ENCODE peak calls at places on chromosomes 5 and 9, in eight cellular contexts. Q is HepG2, P is mammary epithelial cell, V is GM23248, Z is neural progenitor cell, X is fibroblast of lung, W is IMR-90, I is neuronal stem cell. M is an unnamed sample.
A peak's percentile ranks its signal among the peaks of the same experiment; 100 is the strongest.

GRCh38 chr9:120433701-120434100 is 146.3 kb downstream of the CDK5RAP2 start:
- DNase-seq in W (peak; percentile 82), I (no peak), Q (no peak), P (no peak), Z (no peak), X (peak; percentile 51), V (no peak), M (no peak)

GRCh38 chr5:136769900-136770684 is 404.7 kb upstream of the TRPC7 start:
- DNase-seq in I (peak; percentile 64), W (peak; percentile 50), P (peak; percentile 45), V (peak; percentile 83), Q (peak; percentile 48), X (peak; percentile 40), Z (peak; percentile 87), M (peak; percentile 29)

GRCh38 chr5:143494595-143494994 is 91.1 kb upstream of the NR3C1 start:
- DNase-seq in W (no peak), V (no peak), Q (no peak), X (no peak), Z (no peak), I (no peak), P (no peak), M (no peak)

GRCh38 chr5:140796718-140797095 is 2.1 kb downstream of the PCDHA2 start:
- DNase-seq in W (no peak), X (no peak), V (no peak), Z (no peak), Q (no peak), I (no peak), P (no peak), M (no peak)

GRCh38 chr5:29157975-29158374 is 2035.5 kb upstream of the CDH6 start:
- DNase-seq in W (no peak), P (no peak), V (no peak), Q (no peak), I (no peak), X (no peak), Z (no peak), M (no peak)

GRCh38 chr5:10635257-10635860 is 71.5 kb downstream of the ANKRD33B start:
- DNase-seq in X (peak; percentile 43), Z (no peak), P (peak; percentile 14), Q (no peak), W (peak; percentile 80), I (no peak), V (peak; percentile 61), M (peak; percentile 73)

GRCh38 chr9:117616436-117616835 is 87.8 kb upstream of the TLR4 start:
- DNase-seq in P (no peak), V (no peak), Z (no peak), X (no peak), Q (no peak), W (no peak), I (no peak), M (no peak)

GRCh38 chr9:137685035-137685885 is 66.5 kb downstream of the EHMT1 start:
- DNase-seq in W (peak; percentile 90), Q (no peak), V (peak; percentile 44), Z (no peak), I (no peak), P (no peak), X (peak; percentile 91), M (peak; percentile 69)

GRCh38 chr9:30943446-30944232 is 1440.8 kb upstream of the ACO1 start:
- DNase-seq in P (no peak), Q (no peak), X (no peak), Z (no peak), V (no peak), I (no peak), W (no peak), M (no peak)

GRCh38 chr5:131747180-131748105 is 49.4 kb downstream of the FNIP1 start:
- DNase-seq in I (no peak), W (peak; percentile 48), V (peak; percentile 33), X (peak; percentile 24), Z (no peak), P (peak; percentile 38), Q (no peak), M (peak; percentile 60)

GRCh38 chr5:14753292-14753691 is 88.8 kb downstream of the OTULIN start:
- DNase-seq in W (peak; percentile 10), Z (no peak), V (no peak), P (no peak), X (no peak), Q (peak; percentile 81), I (no peak), M (no peak)

GRCh38 chr9:136059321-136059791 is 35.7 kb downstream of the NACC2 start:
- DNase-seq in Q (no peak), P (no peak), V (no peak), W (no peak), X (no peak), Z (peak; percentile 46), I (no peak), M (no peak)

GRCh38 chr5:125219710-125220109 is 473.3 kb upstream of the ZNF608 start:
- DNase-seq in W (no peak), Z (no peak), X (no peak), I (no peak), Q (no peak), V (no peak), P (no peak), M (no peak)

GRCh38 chr5:22852807-22853670 is at the start of gene CDH12:
- DNase-seq in W (no peak), Q (no peak), I (peak; percentile 50), Z (peak; percentile 77), V (peak; percentile 0), P (peak; percentile 16), X (peak; percentile 32), M (no peak)

GRCh38 chr9:73133042-73133651 is 18.5 kb upstream of the ANXA1 start:
- DNase-seq in V (peak; percentile 35), I (no peak), Q (no peak), W (no peak), X (no peak), Z (no peak), P (no peak), M (no peak)

GRCh38 chr5:68243681-68244080 is 28.1 kb downstream of the PIK3R1 start:
- DNase-seq in I (no peak), W (no peak), P (no peak), V (no peak), Q (no peak), Z (no peak), X (no peak), M (no peak)

GRCh38 chr5:110951373-110951791 is 120.1 kb upstream of the TSLP start:
- DNase-seq in I (no peak), V (no peak), W (no peak), X (no peak), P (peak; percentile 81), Z (no peak), Q (no peak), M (peak; percentile 74)

GRCh38 chr9:72958485-72959266 is 5.8 kb upstream of the ALDH1A1 start:
- DNase-seq in W (no peak), V (no peak), X (no peak), Z (no peak), P (no peak), Q (no peak), I (no peak), M (no peak)

GRCh38 chr5:9654886-9655285 is 24.7 kb upstream of the TAS2R1 start:
- DNase-seq in Z (no peak), X (no peak), Q (no peak), V (peak; percentile 50), I (no peak), W (peak; percentile 36), P (peak; percentile 2), M (peak; percentile 44)

DNA sequence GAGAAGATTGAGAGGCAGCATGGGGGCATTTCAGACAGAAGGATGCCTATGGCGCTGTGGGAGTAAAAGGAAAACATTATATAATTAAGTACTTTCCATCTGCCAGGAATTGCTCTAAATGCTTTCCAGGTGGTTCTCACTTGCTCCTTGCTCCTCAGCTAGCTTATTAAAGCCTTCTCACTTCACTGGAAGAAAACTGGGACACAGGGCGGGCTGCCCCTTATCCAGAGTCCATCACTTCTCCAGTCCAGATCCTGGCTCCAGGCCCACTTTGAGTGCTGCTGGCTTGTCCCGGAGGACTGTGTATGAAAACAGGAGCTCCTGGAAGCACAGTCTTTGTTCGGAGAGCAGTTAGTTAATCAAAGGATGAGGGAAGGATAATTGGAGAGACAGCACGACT is 409.9 kb upstream of the ADAMTS16 start:
- DNase-seq in Q (no peak), I (no peak), W (no peak), V (no peak), X (no peak), Z (no peak), P (no peak), M (no peak)
- H3K9ac ChIP-seq in Q (no peak overlapping the region), I (no peak overlapping the region), W (no peak overlapping the region), V (no peak overlapping the region), X (no peak overlapping the region), Z (no peak overlapping the region), P (no peak overlapping the region), M (no peak overlapping the region)

DNA sequence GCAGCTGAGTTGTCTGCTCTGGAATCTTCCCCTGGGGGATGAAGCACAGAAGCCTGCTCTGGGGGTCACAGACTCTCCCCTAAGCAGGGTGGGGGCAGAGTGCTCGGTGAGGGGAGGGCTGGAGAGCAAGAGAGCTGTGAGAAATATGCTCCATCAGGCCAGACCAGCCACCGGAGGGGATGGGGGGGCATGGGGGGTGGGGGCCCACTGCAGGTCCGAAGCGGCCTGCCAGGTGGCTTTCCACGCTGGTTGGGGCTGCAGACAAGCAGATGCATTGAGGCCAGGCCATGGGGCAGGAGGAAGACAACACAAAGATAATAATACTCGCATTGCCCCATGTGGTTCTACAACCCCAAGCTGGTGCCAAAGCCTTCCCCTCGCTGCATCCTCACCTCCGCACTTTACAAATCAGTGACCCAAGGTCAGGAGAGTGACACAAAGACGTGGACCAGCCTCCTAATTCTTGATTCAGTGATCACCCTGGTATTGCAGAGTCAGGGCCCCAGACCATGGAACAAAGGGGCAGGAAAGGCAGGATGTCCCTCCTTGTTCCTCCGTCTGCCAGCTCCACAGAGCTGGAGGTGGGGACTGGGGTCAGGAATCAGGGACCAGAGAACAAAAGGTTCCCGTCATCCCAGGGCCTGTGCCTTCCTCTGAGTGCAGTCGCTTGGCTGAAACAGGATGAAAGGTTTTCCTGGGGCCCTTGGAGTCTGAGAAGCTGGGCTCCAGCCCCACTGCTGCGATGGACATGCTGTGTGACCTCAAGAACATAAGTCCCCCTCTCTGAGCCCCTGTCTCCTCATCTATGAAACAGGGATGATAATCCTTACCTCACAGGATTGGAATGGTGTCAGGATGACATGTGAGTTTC is 37.2 kb upstream of the GABRP start:
- DNase-seq in I (no peak), Z (peak; percentile 21), X (no peak), Q (no peak), W (no peak), P (no peak), V (no peak), M (no peak)
- H2AFZ ChIP-seq in I (peak overlapping the region; percentile 73), Z (peak overlapping the region; percentile 72), X (no peak overlapping the region), Q (no peak overlapping the region), W (peak overlapping the region; percentile 5), P (peak overlapping the region; percentile 74), V (no peak overlapping the region), M (no peak overlapping the region)

GRCh38 chr9:97737429-97737828 is 40.3 kb upstream of the XPA start:
- DNase-seq in V (peak; percentile 14), Q (peak; percentile 22), I (no peak), Z (peak; percentile 26), P (no peak), X (no peak), W (no peak), M (no peak)
- H3K9ac ChIP-seq in V (no peak overlapping the region), Q (no peak overlapping the region), I (no peak overlapping the region), Z (no peak overlapping the region), P (no peak overlapping the region), X (no peak overlapping the region), W (no peak overlapping the region), M (no peak overlapping the region)

DNA sequence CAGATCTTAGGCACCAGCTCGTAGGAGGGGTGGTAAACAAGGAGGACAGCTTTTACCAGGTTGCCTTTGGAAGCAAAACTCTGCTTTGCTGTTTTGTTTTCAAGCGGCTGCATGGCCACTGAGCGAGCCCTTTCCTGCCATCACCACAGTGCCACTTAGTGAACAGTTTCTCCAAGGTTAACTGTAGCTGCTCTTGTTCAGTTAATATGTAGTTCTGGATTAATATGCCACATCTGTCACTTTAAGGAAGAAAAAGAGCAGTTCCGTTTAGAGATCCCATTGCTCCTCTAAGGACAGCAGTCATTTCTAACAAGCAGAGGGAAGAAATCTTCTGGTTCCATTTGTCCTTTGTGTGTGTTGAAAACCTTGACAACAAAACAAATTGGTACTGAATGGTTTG is 10.4 kb upstream of the ABL1 start:
- DNase-seq in X (no peak), I (no peak), V (peak; percentile 37), W (no peak), P (no peak), Q (no peak), Z (no peak), M (no peak)
- H2AFZ ChIP-seq in X (no peak overlapping the region), I (peak overlapping the region; percentile 53), V (peak overlapping the region; percentile 68), W (peak overlapping the region; percentile 64), P (peak overlapping the region; percentile 32), Q (no peak overlapping the region), Z (peak overlapping the region; percentile 4), M (no peak overlapping the region)